ENCODE peak calls at places on chromosomes 6 and 20, in ten cellular contexts. I, A, V, S, Q, T, X, O, W and F are unnamed samples.

GRCh38 chr6:25014806-25015560 is 79.2 kb upstream of the RIPOR2 start:
- DNase-seq in O (no peak), V (no peak), W (no peak), S (no peak), A (peak), X (no peak), T (peak), Q (peak), I (no peak), F (no peak)

GRCh38 chr6:157982297-157982579 is 575 bp downstream of the SYNJ2 start:
- DNase-seq in T (no peak), X (peak), O (peak), A (no peak), W (peak), S (peak), I (peak), V (peak), Q (peak), F (no peak)

GRCh38 chr6:96760153-96760687 is 77.1 kb downstream of the GPR63 start:
- DNase-seq in W (no peak), S (no peak), Q (peak), T (no peak), V (no peak), A (no peak), X (no peak), I (no peak), O (no peak), F (no peak)

GRCh38 chr6:157987788-157988699 is 6.4 kb downstream of the SYNJ2 start:
- DNase-seq in X (no peak), Q (no peak), O (no peak), V (no peak), W (no peak), T (no peak), A (no peak), S (no peak), I (no peak), F (no peak)

GRCh38 chr6:165439928-165440554 is 130.6 kb upstream of the C6orf118 start:
- DNase-seq in A (no peak), S (peak), W (no peak), Q (peak), I (no peak), X (no peak), O (no peak), V (peak), T (no peak), F (no peak)

GRCh38 chr6:85463621-85464259 is 13.9 kb downstream of the NT5E start:
- DNase-seq in I (no peak), Q (no peak), S (no peak), T (no peak), W (no peak), A (no peak), X (no peak), V (no peak), O (no peak), F (no peak)

GRCh38 chr6:10101551-10102252 is 313.2 kb downstream of the TFAP2A start:
- DNase-seq in Q (no peak), S (no peak), V (no peak), W (no peak), X (no peak), T (no peak), O (no peak), I (no peak), A (no peak), F (no peak)

GRCh38 chr6:44858998-44859397 is 469.1 kb upstream of the RUNX2 start:
- DNase-seq in Q (no peak), O (no peak), X (no peak), I (no peak), A (no peak), T (no peak), W (no peak), S (no peak), V (no peak), F (no peak)

GRCh38 chr6:84554069-84554468 is 210.3 kb downstream of the TBX18 start:
- DNase-seq in X (no peak), T (no peak), V (no peak), I (no peak), O (no peak), Q (no peak), S (no peak), A (no peak), W (no peak), F (no peak)

GRCh38 chr6:127514396-127515227 is 4.5 kb downstream of the MTCL3 start:
- DNase-seq in A (no peak), X (no peak), T (no peak), I (peak), S (peak), O (peak), V (no peak), W (peak), Q (no peak), F (no peak)

GRCh38 chr6:85641916-85642773 is 541 bp downstream of the SYNCRIP start:
- DNase-seq in V (no peak), X (peak), S (peak), W (peak), T (peak), A (peak), Q (peak), O (peak), I (peak), F (no peak)

GRCh38 chr6:25746968-25747367 is 7.6 kb upstream of the SLC17A4 start:
- DNase-seq in S (no peak), A (no peak), V (no peak), O (peak), X (no peak), I (no peak), T (no peak), Q (no peak), W (no peak), F (no peak)

GRCh38 chr6:150753404-150754184 is 111.9 kb upstream of the MTHFD1L start:
- DNase-seq in O (no peak), X (no peak), S (no peak), I (no peak), T (no peak), Q (no peak), V (no peak), A (no peak), W (no peak), F (no peak)

GRCh38 chr6:69868961-69869360 is 2.6 kb downstream of the COL19A1 start:
- DNase-seq in Q (no peak), T (no peak), S (no peak), A (no peak), V (no peak), X (no peak), W (no peak), I (no peak), O (no peak), F (no peak)

GRCh38 chr6:152272486-152272885 is 364.7 kb downstream of the SYNE1 start:
- DNase-seq in O (no peak), S (no peak), I (no peak), Q (no peak), T (no peak), A (no peak), X (no peak), V (no peak), W (no peak), F (no peak)

GRCh38 chr6:152271681-152272464 is 365.3 kb downstream of the SYNE1 start:
- DNase-seq in V (no peak), W (no peak), X (no peak), I (peak), Q (peak), A (peak), T (peak), S (peak), O (no peak), F (peak)

GRCh38 chr6:152270301-152270925 is 366.7 kb downstream of the SYNE1 start:
- DNase-seq in A (no peak), W (no peak), S (no peak), X (no peak), Q (no peak), V (no peak), T (no peak), O (no peak), I (no peak), F (no peak)

GRCh38 chr6:152273002-152273401 is 364.2 kb downstream of the SYNE1 start:
- DNase-seq in T (no peak), V (no peak), Q (no peak), I (no peak), W (no peak), O (peak), A (peak), S (no peak), X (no peak), F (peak)

DNA sequence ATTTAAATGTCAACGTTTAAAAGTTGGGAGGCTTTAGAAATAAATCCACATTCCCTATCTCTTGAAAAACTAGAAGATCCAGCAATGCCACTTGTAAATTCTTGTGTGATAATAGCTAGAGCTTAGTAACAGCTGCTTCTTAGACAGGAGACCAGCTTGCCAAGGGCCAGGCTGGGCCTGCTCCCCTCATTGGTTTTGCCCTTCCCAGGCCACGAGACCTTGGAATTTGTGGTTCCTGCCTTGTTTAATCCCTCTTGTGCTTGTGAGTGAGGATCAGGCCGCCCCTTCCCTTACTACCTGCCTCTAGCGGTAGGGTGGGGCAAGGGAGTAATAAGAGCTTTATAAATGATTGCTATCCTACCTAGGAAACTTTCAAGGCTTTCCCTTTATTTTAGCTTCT is 363.5 kb downstream of the SYNE1 start:
- DNase-seq in T (no peak), X (no peak), O (no peak), Q (no peak), I (peak), W (no peak), V (no peak), S (no peak), A (no peak), F (peak)
- TF ChIP-seq CTCF in T (no peak), X (no peak), O (no peak), Q (no peak), I (no peak), W (peak), V (no peak), S (no peak), A (no peak), F (peak)

GRCh38 chr6:2853766-2854393 is 12.2 kb upstream of the SERPINB1 start:
- DNase-seq in Q (peak), I (no peak), A (no peak), T (no peak), S (peak), O (no peak), V (no peak), X (no peak), W (no peak), F (no peak)
- TF ChIP-seq CTCF in Q (no peak), I (no peak), A (peak), T (no peak), S (no peak), O (no peak), V (peak), X (peak), W (peak), F (peak)

GRCh38 chr20:14765370-14765701 is 427.9 kb upstream of the FLRT3 start:
- DNase-seq in A (no peak), T (no peak), O (no peak), W (no peak), I (no peak), X (no peak), Q (no peak), S (no peak), V (no peak), F (no peak)

GRCh38 chr20:14764511-14765369 is 427.3 kb upstream of the FLRT3 start:
- DNase-seq in W (no peak), Q (no peak), A (no peak), T (peak), I (no peak), V (no peak), S (no peak), X (no peak), O (peak), F (no peak)

GRCh38 chr20:14757728-14758127 is 420.3 kb upstream of the FLRT3 start:
- DNase-seq in O (no peak), T (no peak), V (no peak), X (peak), Q (no peak), A (no peak), W (no peak), I (no peak), S (no peak), F (no peak)

DNA sequence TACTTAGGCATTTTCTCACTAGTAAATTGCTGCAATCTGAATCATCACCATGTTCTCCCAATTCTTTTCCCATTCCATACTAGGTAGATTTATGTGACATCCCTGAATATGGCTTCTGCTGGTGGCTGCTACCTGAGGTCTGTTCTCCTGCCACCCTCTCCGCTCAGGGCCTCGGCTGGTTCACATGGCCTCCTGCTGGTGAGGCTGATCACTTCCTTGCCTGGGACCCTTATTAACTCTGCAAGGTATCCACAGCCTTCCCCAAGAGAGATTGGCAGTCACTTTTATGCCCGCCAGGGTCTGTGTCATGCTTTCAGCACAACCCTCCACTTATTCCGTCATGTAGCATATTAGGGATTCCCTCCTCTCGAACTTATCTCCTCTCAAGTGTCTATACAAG is 424.5 kb upstream of the FLRT3 start:
- DNase-seq in A (no peak), X (no peak), O (no peak), Q (no peak), S (no peak), V (no peak), T (no peak), I (no peak), W (no peak), F (no peak)
- TF ChIP-seq CTCF in A (no peak), X (no peak), O (no peak), Q (no peak), S (no peak), V (no peak), T (no peak), I (no peak), W (peak), F (peak)

GRCh38 chr6:36873115-36873514 is 1.5 kb downstream of the PPIL1 start:
- DNase-seq in Q (no peak), X (no peak), V (no peak), W (no peak), S (no peak), A (no peak), I (no peak), O (no peak), T (no peak), F (no peak)

GRCh38 chr6:36875250-36875633 is 639 bp upstream of the PPIL1 start:
- DNase-seq in W (no peak), V (no peak), T (no peak), O (no peak), A (no peak), I (no peak), S (no peak), X (no peak), Q (no peak), F (no peak)

GRCh38 chr6:36874016-36874442 is 574 bp downstream of the PPIL1 start:
- DNase-seq in O (peak), V (peak), I (no peak), X (no peak), W (no peak), S (no peak), A (no peak), T (no peak), Q (no peak), F (no peak)

GRCh38 chr6:36873612-36874011 is 991 bp downstream of the PPIL1 start:
- DNase-seq in X (no peak), W (no peak), I (no peak), Q (peak), O (no peak), A (no peak), V (peak), T (no peak), S (peak), F (no peak)

DNA sequence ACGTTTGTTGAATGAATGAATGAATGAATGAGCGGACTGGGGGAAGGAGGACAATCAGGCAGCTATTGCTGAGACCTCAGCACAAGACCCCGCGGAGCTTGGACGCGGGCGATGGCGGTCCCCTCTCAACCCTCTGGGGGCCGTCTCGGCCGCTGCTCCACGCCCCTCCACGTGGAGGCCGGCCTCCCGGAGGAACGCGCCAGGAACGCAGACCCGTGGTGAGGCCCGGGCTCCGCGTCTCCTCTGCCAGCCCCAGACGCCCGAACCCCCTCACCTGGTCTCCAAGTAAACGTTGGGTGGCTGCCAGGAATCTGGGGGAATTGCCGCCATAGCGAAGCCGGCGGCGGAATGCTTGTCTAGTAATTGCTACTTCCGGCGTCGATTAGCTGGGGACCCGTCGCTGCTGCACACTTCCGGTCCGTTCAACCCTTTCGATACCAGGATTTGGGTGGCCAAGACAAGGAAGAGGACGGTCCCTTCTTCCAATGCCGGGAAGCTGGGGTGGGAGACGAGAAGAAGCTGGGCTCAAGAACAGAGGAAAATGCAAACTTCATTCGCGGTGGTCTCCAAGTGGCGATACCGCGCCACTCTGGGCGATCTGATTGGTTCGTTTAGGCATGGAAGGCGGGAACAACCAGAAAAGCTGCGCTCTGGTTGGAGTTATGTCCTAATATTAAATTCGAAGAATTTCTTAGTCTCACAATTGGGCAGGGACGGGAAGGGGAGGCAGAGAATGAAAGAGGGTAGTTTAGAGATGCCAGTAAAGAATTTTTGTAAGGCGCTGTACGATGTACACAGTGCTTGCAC is at the start of gene PPIL1:
- DNase-seq in T (peak), W (peak), X (peak), I (peak), O (peak), A (peak), V (peak), S (peak), Q (peak), F (peak)
- TF ChIP-seq CTCF in T (no peak), W (peak), X (no peak), I (no peak), O (no peak), A (no peak), V (no peak), S (no peak), Q (no peak), F (no peak)

DNA sequence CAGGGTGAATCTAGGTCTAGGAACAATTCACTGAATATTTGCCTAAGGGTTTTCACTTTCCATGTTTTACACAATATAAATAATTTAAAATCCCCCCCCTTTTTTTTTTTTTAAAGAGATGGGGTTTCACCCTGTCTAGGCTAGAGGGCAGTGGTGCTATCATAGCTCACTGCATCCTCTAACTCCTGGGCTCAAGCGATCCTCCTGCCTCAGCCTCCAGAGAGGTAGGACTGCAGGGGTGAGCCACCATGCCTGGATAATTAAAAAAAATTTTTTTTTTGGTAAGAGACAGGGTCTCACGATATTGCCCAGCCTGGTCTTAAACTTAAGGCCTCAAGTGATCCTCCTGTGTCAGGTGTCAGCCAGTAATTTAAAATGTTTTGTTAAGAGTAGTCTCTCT is 17.8 kb downstream of the QKI start:
- DNase-seq in W (no peak), S (no peak), O (no peak), V (no peak), Q (no peak), I (no peak), X (no peak), T (no peak), A (no peak), F (no peak)
- TF ChIP-seq CTCF in W (no peak), S (no peak), O (no peak), V (no peak), Q (no peak), I (no peak), X (no peak), T (no peak), A (no peak), F (no peak)

GRCh38 chr20:53957421-53958172 is 112.8 kb downstream of the BCAS1 start:
- DNase-seq in W (no peak), O (no peak), T (no peak), V (no peak), I (no peak), A (no peak), S (no peak), X (no peak), Q (no peak), F (no peak)
- TF ChIP-seq CTCF in W (no peak), O (no peak), T (no peak), V (no peak), I (no peak), A (no peak), S (no peak), X (no peak), Q (no peak), F (no peak)

GRCh38 chr6:115969207-115969929 is 91.3 kb downstream of the FRK start:
- DNase-seq in A (no peak), X (peak), W (no peak), S (no peak), V (no peak), T (no peak), Q (no peak), I (no peak), O (no peak), F (no peak)
- TF ChIP-seq CTCF in A (no peak), X (peak), W (no peak), S (no peak), V (no peak), T (no peak), Q (no peak), I (no peak), O (no peak), F (peak)

DNA sequence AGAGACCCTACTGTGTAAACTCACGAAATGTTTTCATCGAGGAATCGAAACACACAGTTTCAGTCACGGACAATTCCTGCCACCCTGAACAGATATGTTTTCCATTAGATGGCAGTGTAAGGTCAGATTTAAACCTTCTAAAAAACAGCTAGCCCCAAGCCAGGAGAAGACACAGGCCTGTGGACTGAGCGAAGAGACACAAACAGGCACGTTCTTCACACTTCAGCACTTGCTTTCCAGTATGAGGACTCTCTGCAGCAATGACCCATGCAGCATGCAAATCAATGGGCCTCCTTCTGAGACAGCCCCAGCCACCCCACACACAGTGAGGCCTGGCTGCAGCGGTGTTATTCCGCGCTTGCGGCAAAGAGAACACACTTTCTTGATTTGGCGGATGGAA is 31.9 kb downstream of the HUS1B start:
- DNase-seq in Q (no peak), O (no peak), X (no peak), A (no peak), V (no peak), W (no peak), T (no peak), S (peak), I (no peak), F (no peak)
- TF ChIP-seq CTCF in Q (no peak), O (no peak), X (no peak), A (no peak), V (peak), W (no peak), T (no peak), S (no peak), I (no peak), F (no peak)